ENCODE peak calls at places on chromosomes 13 and 19, in four cellular contexts. M, N, S and Q are unnamed samples.
A peak's percentile ranks its signal among the peaks of the same experiment; 100 is the strongest.

GRCh38 chr13:48370815-48371214 is 42.1 kb downstream of the LPAR6 start:
- DNase-seq in M (no peak), N (no peak), S (no peak), Q (no peak)

GRCh38 chr19:44845612-44846454 is at the start of gene NECTIN2:
- DNase-seq in M (peak; percentile 60), N (peak; percentile 74), S (peak; percentile 71), Q (peak; percentile 90)

GRCh38 chr19:10086032-10086903 is at the start of gene SHFL:
- DNase-seq in M (no peak), N (peak; percentile 87), S (peak; percentile 81), Q (no peak)

GRCh38 chr13:97257800-97258799 is 36.0 kb downstream of the MBNL2 start:
- DNase-seq in M (no peak), N (no peak), S (peak; percentile 4), Q (no peak)

GRCh38 chr13:113448545-113448884 is 4.8 kb downstream of the ADPRHL1 start:
- DNase-seq in M (no peak), N (no peak), S (no peak), Q (no peak)

GRCh38 chr19:19642506-19643157 is 825 bp downstream of the GMIP start:
- DNase-seq in M (no peak), N (peak; percentile 30), S (peak; percentile 20), Q (peak; percentile 33)

GRCh38 chr19:39448271-39448670 is 2.9 kb downstream of the SUPT5H start:
- DNase-seq in M (no peak), N (no peak), S (no peak), Q (no peak)

GRCh38 chr13:52765991-52766390 is 26.4 kb upstream of the CNMD start:
- DNase-seq in M (no peak), N (no peak), S (no peak), Q (no peak)

GRCh38 chr13:73532582-73532981 is 473.8 kb downstream of the KLF5 start:
- DNase-seq in M (no peak), N (no peak), S (no peak), Q (no peak)

GRCh38 chr13:97191615-97192014 is 30.5 kb upstream of the MBNL2 start:
- DNase-seq in M (no peak), N (no peak), S (no peak), Q (no peak)

GRCh38 chr13:69274231-69274630 is 833.4 kb upstream of the ATXN8OS start:
- DNase-seq in M (no peak), N (no peak), S (no peak), Q (no peak)

GRCh38 chr19:17757125-17757524 is 5.8 kb downstream of the FCHO1 start:
- DNase-seq in M (peak; percentile 95), N (no peak), S (no peak), Q (peak; percentile 74)

GRCh38 chr13:21703846-21704245 is 33.0 kb downstream of the FGF9 start:
- DNase-seq in M (no peak), N (no peak), S (no peak), Q (no peak)

GRCh38 chr13:29428310-29428991 is 167.0 kb downstream of the SLC7A1 start:
- DNase-seq in M (no peak), N (no peak), S (no peak), Q (no peak)

GRCh38 chr13:100854091-100854490 is 179.5 kb upstream of the TMTC4 start:
- DNase-seq in M (no peak), N (no peak), S (no peak), Q (no peak)